ENCODE peak calls at places on chromosomes 5 and 9, in six cellular contexts. I is GM12891, W is HepG2, O is H1, C is GM12892, U is K562. A is an unnamed sample.

GRCh38 chr5:159992566-159992965 is 16.4 kb upstream of the TTC1 start:
- DNase-seq in I (no peak), W (no peak), O (no peak), C (no peak), U (no peak), A (no peak)

GRCh38 chr9:8188720-8189407 is 389.3 kb upstream of the DMAC1 start:
- DNase-seq in I (no peak), W (no peak), O (no peak), C (no peak), U (no peak), A (peak)

GRCh38 chr5:172502969-172503368 is 48.6 kb upstream of the SH3PXD2B start:
- DNase-seq in I (no peak), W (peak), O (no peak), C (no peak), U (no peak), A (peak)

GRCh38 chr9:95771556-95772280 is 103.8 kb upstream of the ERCC6L2 start:
- DNase-seq in I (no peak), W (peak), O (no peak), C (no peak), U (no peak), A (no peak)

GRCh38 chr9:28999057-28999456 is 1425.8 kb upstream of the C9orf72 start:
- DNase-seq in I (no peak), W (no peak), O (no peak), C (no peak), U (no peak), A (peak)

GRCh38 chr5:149702953-149703646 is 27.0 kb upstream of the PPARGC1B start:
- DNase-seq in I (no peak), W (no peak), O (no peak), C (no peak), U (peak), A (no peak)

GRCh38 chr5:36734422-36734821 is 128.0 kb downstream of the SLC1A3 start:
- DNase-seq in I (no peak), W (peak), O (no peak), C (no peak), U (peak), A (peak)

GRCh38 chr9:93826905-93827544 is 128.1 kb downstream of the BARX1 start:
- DNase-seq in I (no peak), W (no peak), O (no peak), C (no peak), U (no peak), A (peak)

GRCh38 chr5:167339205-167339604 is 952.2 kb upstream of the WWC1 start:
- DNase-seq in I (no peak), W (no peak), O (no peak), C (no peak), U (no peak), A (no peak)

GRCh38 chr9:35526087-35526801 is 36.3 kb downstream of the RUSC2 start:
- DNase-seq in I (no peak), W (no peak), O (no peak), C (no peak), U (no peak), A (no peak)

GRCh38 chr5:132489051-132489770 is 1.4 kb downstream of the IRF1 start:
- DNase-seq in I (no peak), W (no peak), O (no peak), C (no peak), U (no peak), A (no peak)

GRCh38 chr9:89799766-89800165 is 195.0 kb downstream of the GADD45G start:
- DNase-seq in I (no peak), W (no peak), O (no peak), C (no peak), U (no peak), A (no peak)

GRCh38 chr5:2223303-2223702 is 340.6 kb upstream of the IRX4 start:
- DNase-seq in I (no peak), W (no peak), O (no peak), C (no peak), U (no peak), A (no peak)

GRCh38 chr5:76690704-76691469 is 25.0 kb upstream of the F2R start:
- DNase-seq in I (no peak), W (peak), O (no peak), C (no peak), U (no peak), A (no peak)

GRCh38 chr5:198516-198915 is 7.2 kb downstream of the LRRC14B start:
- DNase-seq in I (no peak), W (no peak), O (no peak), C (no peak), U (no peak), A (no peak)

GRCh38 chr5:108432024-108432423 is 50.1 kb upstream of the FBXL17 start:
- DNase-seq in I (no peak), W (no peak), O (no peak), C (no peak), U (no peak), A (no peak)

GRCh38 chr5:157961828-157962390 is 103.0 kb upstream of the CLINT1 start:
- DNase-seq in I (no peak), W (no peak), O (no peak), C (no peak), U (no peak), A (peak)

GRCh38 chr5:73490088-73490487 is 8.2 kb upstream of the BTF3 start:
- DNase-seq in I (no peak), W (no peak), O (no peak), C (no peak), U (no peak), A (no peak)

GRCh38 chr5:169803077-169803981 is 166.3 kb downstream of the DOCK2 start:
- DNase-seq in I (no peak), W (no peak), O (no peak), C (no peak), U (peak), A (peak)

GRCh38 chr9:108257387-108257786 is 598.4 kb downstream of the ACTL7B start:
- DNase-seq in I (no peak), W (no peak), O (no peak), C (no peak), U (no peak), A (no peak)

GRCh38 chr5:6768590-6769230 is 55.5 kb downstream of the TENT4A start:
- DNase-seq in I (no peak), W (peak), O (no peak), C (no peak), U (peak), A (no peak)

GRCh38 chr5:122312670-122312988 is 592 bp downstream of the SNCAIP start:
- DNase-seq in I (no peak), W (no peak), O (no peak), C (no peak), U (no peak), A (peak)

DNA sequence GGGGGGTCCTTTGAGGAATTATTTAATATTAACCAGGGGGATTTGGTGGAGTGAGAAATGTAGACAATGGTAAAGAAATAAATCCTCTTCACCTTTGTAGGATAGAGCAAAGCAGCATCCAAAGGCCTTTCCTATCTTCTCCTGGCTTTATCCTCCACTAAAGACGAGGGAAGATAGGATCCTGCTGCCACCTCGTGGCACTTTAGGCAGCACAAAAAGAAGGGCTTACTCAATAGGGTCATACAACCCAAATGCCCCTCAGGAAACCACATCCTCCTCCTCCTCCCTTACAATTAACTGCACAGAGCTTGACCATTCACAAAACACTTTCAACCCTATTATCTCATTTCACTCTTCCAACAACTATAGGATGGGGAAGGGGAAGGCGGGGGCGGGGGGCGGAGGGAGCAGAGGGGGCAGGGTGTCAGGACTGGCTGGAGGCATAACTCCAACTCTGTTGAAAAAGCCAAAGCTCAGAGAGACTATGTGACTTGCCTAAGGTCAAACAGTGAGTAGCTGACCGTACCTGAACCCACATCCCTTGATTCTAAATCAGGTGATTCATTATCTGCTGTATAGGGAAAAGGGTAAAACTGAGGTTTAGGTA is 45.4 kb upstream of the MYOT start:
- DNase-seq in I (no peak), W (peak), O (peak), C (peak), U (peak), A (peak)
- TF ChIP-seq TAF1 in I (no peak), W (no peak), O (no peak), C (no peak), U (no peak), A (no peak)

DNA sequence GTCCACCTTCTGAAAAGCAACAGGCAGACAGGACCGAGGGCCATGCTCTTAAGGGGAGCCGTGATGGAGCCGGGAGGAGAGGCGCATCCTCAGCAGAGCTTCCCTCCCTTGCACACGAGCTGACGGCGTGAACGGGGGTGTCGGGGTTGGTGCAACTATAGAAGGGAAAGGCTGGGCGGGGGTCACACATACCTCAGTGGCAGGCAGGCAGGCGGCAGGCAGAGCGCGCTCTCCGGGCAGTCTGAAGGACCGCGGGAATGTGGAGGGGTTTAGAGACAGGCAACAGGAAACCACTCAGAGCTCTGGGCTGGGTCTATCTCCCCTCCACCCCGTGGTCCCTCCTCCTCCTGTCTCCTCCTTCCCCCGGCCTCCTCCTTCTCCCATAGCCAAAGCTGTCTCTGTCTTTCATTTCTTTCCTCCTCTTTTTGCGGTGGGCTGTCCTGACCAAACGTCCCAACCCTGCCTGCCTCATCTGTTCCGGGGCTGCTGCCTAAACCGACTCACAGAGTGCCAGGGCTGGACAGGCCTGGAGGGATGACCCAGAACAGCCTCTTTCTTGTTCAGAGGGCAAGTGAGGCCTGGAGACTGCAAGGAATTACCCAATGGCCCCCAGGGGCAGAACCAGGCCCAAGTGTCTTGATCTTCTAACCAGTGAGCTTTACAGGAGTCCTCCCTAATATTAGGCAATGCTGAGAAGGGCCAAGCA is at the start of gene SPARC:
- DNase-seq in I (no peak), W (no peak), O (peak), C (no peak), U (peak), A (peak)
- TF ChIP-seq POLR2AphosphoS5 in I (peak), W (no peak), O (peak), C (no peak), U (no peak), A (peak)

GRCh38 chr5:136957428-136957827 is 541.7 kb downstream of the SPOCK1 start:
- DNase-seq in I (no peak), W (no peak), O (no peak), C (no peak), U (no peak), A (no peak)
- TF ChIP-seq TAF1 in I (no peak), W (no peak), O (no peak), C (no peak), U (no peak), A (no peak)

DNA sequence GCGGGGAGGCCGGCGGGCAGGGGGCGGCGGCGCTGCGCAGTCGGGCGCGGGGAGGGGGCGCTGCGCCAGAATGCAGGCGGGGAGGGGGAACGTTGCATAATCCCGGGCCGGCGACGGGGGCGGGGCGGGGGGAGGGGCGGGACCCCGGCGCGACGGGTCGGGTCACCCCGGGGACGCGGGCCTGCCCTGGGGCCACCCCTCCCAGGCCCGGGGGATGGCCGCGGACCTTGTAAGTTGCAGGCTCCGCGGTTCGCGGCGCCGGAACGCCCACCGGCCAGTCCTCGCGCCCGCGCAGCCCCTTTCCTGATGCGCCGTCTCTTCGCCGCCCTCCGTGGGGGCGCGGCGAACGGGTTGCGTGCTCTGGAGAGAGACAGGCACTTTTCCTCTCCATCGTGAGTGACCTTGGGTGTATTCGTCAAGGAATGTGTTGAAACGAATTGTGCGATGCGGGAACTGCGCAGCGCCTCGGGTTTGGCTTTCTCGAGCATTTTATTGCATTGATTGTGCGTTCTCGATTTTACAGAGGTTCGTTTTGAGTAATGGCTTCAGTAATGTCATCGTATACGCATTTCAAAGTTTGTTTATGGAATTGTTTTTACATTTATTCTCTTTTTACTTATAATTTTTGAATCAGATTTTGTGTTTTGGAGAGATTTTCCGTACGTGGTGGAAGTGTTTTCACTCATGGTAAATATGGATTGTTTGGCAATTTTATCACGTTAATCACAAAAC is 808 bp downstream of the SPIN1 start:
- DNase-seq in I (peak), W (peak), O (no peak), C (peak), U (peak), A (peak)
- TF ChIP-seq POLR2AphosphoS5 in I (no peak), W (no peak), O (no peak), C (no peak), U (no peak), A (no peak)

DNA sequence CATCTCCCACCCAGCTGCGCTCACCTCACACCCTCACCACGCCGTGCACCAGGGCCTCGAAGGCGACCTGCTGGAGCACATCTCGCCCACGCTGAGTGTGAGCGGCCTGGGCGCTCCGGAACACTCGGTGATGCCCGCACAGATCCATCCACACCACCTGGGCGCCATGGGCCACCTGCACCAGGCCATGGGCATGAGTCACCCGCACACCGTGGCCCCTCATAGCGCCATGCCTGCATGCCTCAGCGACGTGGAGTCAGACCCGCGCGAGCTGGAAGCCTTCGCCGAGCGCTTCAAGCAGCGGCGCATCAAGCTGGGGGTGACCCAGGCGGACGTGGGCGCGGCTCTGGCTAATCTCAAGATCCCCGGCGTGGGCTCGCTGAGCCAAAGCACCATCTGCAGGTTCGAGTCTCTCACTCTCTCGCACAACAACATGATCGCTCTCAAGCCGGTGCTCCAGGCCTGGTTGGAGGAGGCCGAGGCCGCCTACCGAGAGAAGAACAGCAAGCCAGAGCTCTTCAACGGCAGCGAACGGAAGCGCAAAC is 1.1 kb downstream of the POU4F3 start:
- DNase-seq in I (no peak), W (no peak), O (no peak), C (no peak), U (no peak), A (no peak)
- TF ChIP-seq TAF1 in I (no peak), W (no peak), O (no peak), C (no peak), U (no peak), A (no peak)

DNA sequence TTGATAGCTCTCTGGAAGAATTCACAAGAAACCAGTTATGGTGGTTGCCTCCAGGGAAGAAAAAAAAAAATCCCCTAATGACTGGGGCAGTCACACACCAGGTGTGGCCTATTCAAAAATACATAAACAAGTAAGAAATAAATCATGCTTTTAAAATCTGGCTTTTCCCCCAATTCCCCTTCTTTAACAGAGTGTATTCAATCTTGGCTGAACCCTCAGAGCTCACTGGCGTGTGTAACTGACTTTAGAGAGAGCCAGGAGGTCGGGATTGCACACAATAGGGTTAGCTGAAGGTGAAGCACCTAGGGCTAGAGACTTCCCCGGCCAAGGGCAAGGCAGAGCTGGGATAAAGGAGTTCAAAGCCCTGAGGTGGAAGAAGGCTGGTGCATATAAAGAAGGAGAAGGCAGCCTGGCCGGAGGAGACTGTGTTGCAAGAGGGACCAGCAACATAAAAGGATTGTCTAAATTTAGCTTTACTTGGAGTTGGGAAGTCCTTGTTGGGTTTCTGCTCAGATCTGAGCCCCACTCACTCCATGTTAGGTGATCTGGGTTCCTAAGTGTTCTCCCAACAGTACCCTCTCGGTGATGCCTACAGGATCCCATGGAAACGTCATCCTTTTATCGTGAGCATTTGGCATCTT is 19.7 kb downstream of the FNBP1 start:
- DNase-seq in I (no peak), W (no peak), O (no peak), C (no peak), U (no peak), A (no peak)
- TF ChIP-seq POLR2AphosphoS5 in I (peak), W (no peak), O (no peak), C (peak), U (no peak), A (no peak)

GRCh38 chr5:90381213-90381929 is 28.2 kb downstream of the CETN3 start:
- DNase-seq in I (no peak), W (no peak), O (no peak), C (no peak), U (no peak), A (no peak)
- TF ChIP-seq TAF1 in I (no peak), W (no peak), O (no peak), C (no peak), U (no peak), A (no peak)